ENCODE peak calls at places on chromosomes 3 and 15, in five cellular contexts. W, J, D, L and S are unnamed samples.

GRCh38 chr3:69194431-69195183 is 72.2 kb upstream of the LMOD3 start:
- DNase-seq in W (no peak), J (no peak), D (no peak), L (no peak), S (no peak)

GRCh38 chr3:150296966-150297365 is 111.1 kb upstream of the TSC22D2 start:
- DNase-seq in W (no peak), J (no peak), D (no peak), L (no peak), S (no peak)

GRCh38 chr3:149377408-149378111 is at the start of gene TM4SF1:
- DNase-seq in W (peak; percentile 51), J (peak; percentile 57), D (no peak), L (no peak), S (peak; percentile 78)

GRCh38 chr3:102024270-102024904 is 175.1 kb downstream of the NFKBIZ start:
- DNase-seq in W (no peak), J (no peak), D (no peak), L (no peak), S (no peak)

GRCh38 chr3:20186600-20187004 is 596 bp upstream of the SGO1 start:
- DNase-seq in W (no peak), J (no peak), D (no peak), L (no peak), S (peak; percentile 8)

GRCh38 chr15:29089731-29090616 is 179.6 kb downstream of the NSMCE3 start:
- DNase-seq in W (no peak), J (no peak), D (no peak), L (no peak), S (no peak)

GRCh38 chr3:79286882-79287281 is 480.9 kb downstream of the ROBO1 start:
- DNase-seq in W (no peak), J (no peak), D (no peak), L (no peak), S (no peak)

GRCh38 chr3:52831500-52832301 is 1.2 kb upstream of the ITIH4 start:
- DNase-seq in W (peak; percentile 44), J (peak; percentile 34), D (no peak), L (peak; percentile 81), S (peak; percentile 88)

GRCh38 chr3:109050591-109051167 is 67.3 kb downstream of the MORC1 start:
- DNase-seq in W (no peak), J (peak; percentile 26), D (no peak), L (no peak), S (peak; percentile 23)

GRCh38 chr3:105809204-105809893 is 59.5 kb downstream of the CBLB start:
- DNase-seq in W (no peak), J (no peak), D (no peak), L (no peak), S (no peak)

GRCh38 chr3:52432225-52432624 is 12.7 kb downstream of the SEMA3G start:
- DNase-seq in W (peak; percentile 12), J (no peak), D (no peak), L (no peak), S (no peak)

GRCh38 chr3:71051259-71051595 is 532.3 kb downstream of the FOXP1 start:
- DNase-seq in W (no peak), J (no peak), D (no peak), L (no peak), S (no peak)

GRCh38 chr15:29632671-29633406 is 189.4 kb downstream of the TJP1 start:
- DNase-seq in W (no peak), J (no peak), D (peak; percentile 22), L (no peak), S (no peak)

GRCh38 chr3:27105904-27106303 is 263.3 kb downstream of the NEK10 start:
- DNase-seq in W (no peak), J (peak; percentile 12), D (peak; percentile 54), L (no peak), S (no peak)

GRCh38 chr3:86923071-86923476 is 67.9 kb downstream of the VGLL3 start:
- DNase-seq in W (no peak), J (no peak), D (no peak), L (no peak), S (no peak)

GRCh38 chr15:83289160-83289559 is 4.7 kb upstream of the BNC1 start:
- DNase-seq in W (no peak), J (no peak), D (no peak), L (no peak), S (no peak)

GRCh38 chr15:70095387-70096214 is 2.1 kb downstream of the TLE3 start:
- DNase-seq in W (peak; percentile 62), J (peak; percentile 43), D (peak; percentile 79), L (no peak), S (no peak)

GRCh38 chr15:57909388-57909787 is 156.1 kb downstream of the ALDH1A2 start:
- DNase-seq in W (no peak), J (no peak), D (no peak), L (no peak), S (no peak)
- H3K4me1 ChIP-seq in W (peaks cover 7% of the 10 kb centered on the region), J (no peaks in the 10 kb centered on the region), D (no peaks in the 10 kb centered on the region), L (no peaks in the 10 kb centered on the region), S (no peaks in the 10 kb centered on the region)

DNA sequence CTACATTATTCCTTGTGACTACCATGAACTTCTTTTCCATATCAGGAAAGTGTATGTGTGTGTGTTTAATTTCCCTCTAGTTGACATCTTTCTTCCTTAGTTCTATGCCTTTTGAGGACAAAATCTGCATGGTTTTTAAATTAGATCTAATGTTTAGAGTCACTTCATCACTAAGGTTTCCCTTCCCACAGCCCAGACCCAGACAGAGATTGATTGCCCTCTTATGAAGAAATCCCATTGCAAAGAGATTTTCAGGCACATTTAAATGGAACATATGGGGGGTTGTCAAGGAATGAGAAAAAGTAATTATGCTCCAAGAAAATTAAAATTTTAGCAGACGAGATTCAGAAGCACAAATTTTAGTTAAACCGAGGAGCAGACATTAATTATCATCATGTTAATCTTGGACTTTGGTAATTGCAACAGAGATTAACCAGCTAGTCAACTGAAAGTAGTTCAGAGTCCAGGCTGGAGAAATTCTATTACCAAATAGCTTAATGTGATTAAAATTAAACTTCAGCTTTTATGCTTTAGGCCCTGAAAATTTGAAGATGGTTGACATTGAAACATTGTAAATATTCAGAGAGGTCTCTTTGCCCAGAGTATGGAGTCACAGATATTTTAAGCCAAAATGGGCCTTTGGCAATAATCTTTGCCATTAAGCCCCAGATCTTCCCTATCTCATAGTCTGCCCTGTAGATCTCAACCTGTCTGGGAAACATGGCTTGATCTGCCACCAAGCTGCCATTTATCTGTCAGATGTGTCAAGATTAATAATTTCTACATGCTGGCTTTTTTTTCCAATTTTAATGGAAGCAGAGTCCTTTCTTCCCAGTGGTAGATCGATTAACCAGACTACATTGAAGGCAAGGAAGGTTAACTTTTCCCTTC is 143.4 kb downstream of the TMEM108 start:
- DNase-seq in W (no peak), J (no peak), D (no peak), L (no peak), S (no peak)
- H3K4me3 ChIP-seq in W (no peak overlapping the region), J (no peak overlapping the region), D (no peak overlapping the region), L (no peak overlapping the region), S (no peak overlapping the region)

GRCh38 chr3:10935846-10936631 is 56.5 kb upstream of the SLC6A1 start:
- DNase-seq in W (no peak), J (no peak), D (no peak), L (no peak), S (no peak)

GRCh38 chr3:10933958-10934481 is 58.5 kb upstream of the SLC6A1 start:
- DNase-seq in W (no peak), J (no peak), D (no peak), L (no peak), S (no peak)

GRCh38 chr3:10936686-10937085 is 55.9 kb upstream of the SLC6A1 start:
- DNase-seq in W (no peak), J (no peak), D (no peak), L (no peak), S (no peak)

GRCh38 chr3:10933470-10933957 is 59.0 kb upstream of the SLC6A1 start:
- DNase-seq in W (no peak), J (no peak), D (no peak), L (no peak), S (no peak)

DNA sequence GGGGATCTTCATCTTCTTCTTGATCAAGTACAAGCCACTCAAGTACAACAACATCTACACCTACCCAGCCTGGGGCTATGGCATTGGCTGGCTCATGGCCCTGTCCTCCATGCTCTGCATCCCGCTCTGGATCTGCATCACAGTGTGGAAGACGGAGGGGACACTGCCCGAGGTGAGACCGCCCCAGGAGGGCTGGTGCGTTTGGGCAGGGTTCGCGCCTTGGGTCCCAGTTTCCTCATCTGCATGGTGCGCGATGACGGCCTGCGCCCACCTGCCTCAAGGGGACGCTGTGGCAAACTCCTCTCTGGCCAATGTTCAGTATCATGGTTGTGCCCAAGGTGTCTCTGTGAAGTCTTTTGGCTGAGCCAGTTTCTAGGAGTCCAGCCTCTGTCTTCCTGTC is 57.5 kb upstream of the SLC6A1 start:
- DNase-seq in W (no peak), J (no peak), D (no peak), L (no peak), S (no peak)
- TF ChIP-seq POLR2A in W (no peak), J (no peak), D (no peak), L (no peak), S (no peak)

GRCh38 chr15:96345560-96346389 is 15.3 kb downstream of the NR2F2 start:
- DNase-seq in W (peak; percentile 91), J (no peak), D (peak; percentile 73), L (peak; percentile 74), S (peak; percentile 94)
- H3K4me1 ChIP-seq in W (peaks cover 10% of the 10 kb centered on the region), J (peaks cover 29% of the 10 kb centered on the region), D (peaks cover 25% of the 10 kb centered on the region), L (no peaks in the 10 kb centered on the region), S (no peaks in the 10 kb centered on the region)

DNA sequence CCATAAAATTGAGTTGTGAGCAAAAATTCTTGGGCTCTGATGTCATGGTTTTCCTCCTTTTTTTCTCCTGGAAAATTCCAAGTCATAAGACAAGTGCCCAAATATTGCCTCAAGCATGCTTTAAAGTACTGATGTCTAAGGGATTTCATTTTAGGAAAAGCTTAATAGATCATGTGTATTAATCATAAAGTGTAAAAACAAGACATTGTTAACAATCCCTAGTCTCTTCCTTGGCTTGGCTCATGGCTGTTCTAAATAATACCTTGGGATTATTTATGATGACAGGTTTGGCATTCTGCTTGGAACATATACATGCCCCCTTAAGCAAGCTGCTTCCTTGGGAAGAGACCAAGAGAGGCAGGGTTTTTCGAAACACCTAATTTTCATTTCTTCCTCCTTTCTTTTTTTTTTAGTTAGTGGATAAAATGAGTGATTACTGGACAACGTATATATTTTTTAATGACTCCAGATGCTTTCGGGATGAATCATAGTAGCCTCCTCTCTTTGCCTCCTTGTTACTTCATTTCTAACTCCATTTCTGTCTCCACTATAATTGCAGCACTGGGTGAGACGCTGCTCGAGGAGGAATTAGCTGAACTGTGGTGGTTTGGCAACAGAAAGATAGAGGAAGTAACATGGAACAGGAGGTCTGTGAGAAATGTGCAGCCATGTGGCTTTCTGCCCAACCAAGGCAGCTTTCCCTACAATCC is 104.9 kb downstream of the TPRG1 start:
- DNase-seq in W (no peak), J (peak; percentile 9), D (no peak), L (no peak), S (peak; percentile 33)
- H3K4me3 ChIP-seq in W (no peak overlapping the region), J (no peak overlapping the region), D (no peak overlapping the region), L (no peak overlapping the region), S (no peak overlapping the region)

DNA sequence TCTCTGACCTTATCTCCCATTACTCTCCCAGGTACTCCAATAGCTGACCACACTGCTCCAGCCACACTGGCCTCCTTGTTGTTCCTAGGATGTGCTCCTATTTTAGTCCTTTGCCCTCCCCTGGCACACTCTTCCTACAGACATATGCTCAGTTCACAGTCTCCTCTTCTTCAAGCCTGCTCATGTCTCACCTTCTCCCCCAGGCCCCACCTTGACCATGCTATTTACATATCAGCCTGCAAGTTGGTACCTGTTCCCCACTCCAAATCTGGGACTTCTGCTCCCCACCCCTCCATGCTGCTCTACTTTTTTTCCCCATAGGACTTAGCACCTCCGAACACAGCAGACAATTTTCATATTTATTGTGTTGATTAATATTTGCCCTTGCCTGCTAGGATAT is 84.9 kb upstream of the BCL6 start:
- DNase-seq in W (no peak), J (no peak), D (peak; percentile 10), L (no peak), S (no peak)
- TF ChIP-seq POLR2A in W (no peak), J (no peak), D (no peak), L (no peak), S (no peak)